ENCODE peak calls at places on chromosomes 4 and X, in five cellular contexts. H is IMR-90, X is adrenal gland, C is heart left ventricle, B is uterus. J is an unnamed sample.

GRCh38 chrX:115330498-115331138 is 41.1 kb downstream of the LUZP4 start:
- DNase-seq in X (peak), H (peak), C (no peak), B (peak), J (peak)

GRCh38 chrX:47078129-47079043 is at the start of gene RGN:
- DNase-seq in B (peak), H (no peak), C (peak), X (peak), J (no peak)

GRCh38 chr4:128285085-128286023 is 2.3 kb downstream of the PGRMC2 start:
- DNase-seq in X (no peak), C (no peak), B (no peak), H (no peak), J (no peak)

GRCh38 chrX:2691543-2692220 is 587 bp downstream of the CD99 start:
- DNase-seq in B (peak), C (peak), X (peak), H (peak), J (peak)

GRCh38 chr4:152956167-152956566 is 20.0 kb downstream of the FHDC1 start:
- DNase-seq in B (no peak), H (no peak), X (no peak), C (no peak), J (no peak)

GRCh38 chr4:99715286-99715685 is 57.7 kb upstream of the C4orf54 start:
- DNase-seq in C (no peak), X (no peak), H (no peak), B (no peak), J (no peak)

GRCh38 chrX:27598312-27598711 is 8.2 kb downstream of the DCAF8L2 start:
- DNase-seq in C (no peak), H (no peak), B (no peak), X (no peak), J (no peak)

GRCh38 chrX:56289449-56289848 is 57.3 kb downstream of the KLF8 start:
- DNase-seq in X (no peak), B (no peak), H (no peak), C (no peak), J (no peak)

GRCh38 chr4:91448668-91449330 is 855.0 kb upstream of the GRID2 start:
- DNase-seq in B (no peak), H (no peak), C (no peak), X (no peak), J (peak)

GRCh38 chr4:13322681-13323101 is 161.4 kb downstream of the RAB28 start:
- DNase-seq in H (peak), X (no peak), B (no peak), C (no peak), J (no peak)

GRCh38 chr4:110823251-110823650 is 200.4 kb upstream of the PITX2 start:
- DNase-seq in H (peak), C (no peak), X (no peak), B (no peak), J (peak)

GRCh38 chr4:7630559-7631287 is 196.0 kb upstream of the PSAPL1 start:
- DNase-seq in X (peak), C (peak), B (peak), H (peak), J (no peak)

GRCh38 chrX:39532761-39533160 is 565.0 kb downstream of the BCOR start:
- DNase-seq in X (no peak), B (no peak), H (no peak), C (no peak), J (no peak)

GRCh38 chrX:53265771-53266170 is 15.6 kb downstream of the IQSEC2 start:
- DNase-seq in C (no peak), X (no peak), H (peak), B (no peak), J (no peak)

GRCh38 chrX:132480581-132481203 is 8.1 kb downstream of the MBNL3 start:
- DNase-seq in B (peak), C (no peak), X (peak), H (peak), J (peak)

GRCh38 chrX:16836371-16836770 is 33.8 kb downstream of the RBBP7 start:
- DNase-seq in B (no peak), X (peak), H (peak), C (no peak), J (peak)

GRCh38 chrX:28586891-28587635 is at the start of gene IL1RAPL1:
- DNase-seq in H (peak), X (no peak), C (no peak), B (no peak), J (peak)

GRCh38 chrX:73817381-73818199 is 254.6 kb downstream of the CHIC1 start:
- DNase-seq in X (no peak), C (no peak), H (no peak), B (no peak), J (no peak)

GRCh38 chr4:98433608-98434198 is 172.5 kb downstream of the RAP1GDS1 start:
- DNase-seq in H (no peak), C (no peak), B (no peak), X (no peak), J (no peak)

GRCh38 chrX:30521440-30522182 is 56.0 kb downstream of the TASL start:
- DNase-seq in B (no peak), C (no peak), H (peak), X (no peak), J (no peak)

GRCh38 chr4:140374130-140374477 is 658 bp downstream of the SCOC start:
- DNase-seq in B (no peak), X (no peak), H (no peak), C (no peak), J (peak)

GRCh38 chrX:13386636-13387035 is 66.8 kb upstream of the ATXN3L start:
- DNase-seq in B (no peak), C (no peak), X (no peak), H (no peak), J (no peak)

GRCh38 chr4:40046311-40046980 is 10.2 kb upstream of the N4BP2 start:
- DNase-seq in X (peak), H (peak), B (no peak), C (peak), J (no peak)

GRCh38 chr4:175499735-175500352 is 312.2 kb downstream of the GPM6A start:
- DNase-seq in H (no peak), X (no peak), B (no peak), C (no peak), J (no peak)

GRCh38 chr4:33357121-33357520 is 2637.0 kb downstream of the PCDH7 start:
- DNase-seq in B (no peak), X (no peak), H (no peak), C (no peak), J (no peak)

GRCh38 chrX:140709421-140709846 is at the start of gene LINC00632:
- DNase-seq in X (no peak), B (no peak), C (no peak), H (no peak), J (no peak)

GRCh38 chrX:47361538-47362511 is 8.6 kb upstream of the ZNF157 start:
- DNase-seq in X (peak), H (peak), C (peak), B (peak), J (peak)

GRCh38 chr4:147194604-147195003 is 248.9 kb upstream of the TTC29 start:
- DNase-seq in X (no peak), B (no peak), C (no peak), H (no peak), J (no peak)

GRCh38 chr4:150251752-150252190 is 173.5 kb downstream of the DCLK2 start:
- DNase-seq in C (no peak), B (no peak), H (no peak), X (no peak), J (no peak)

GRCh38 chr4:123453006-123453685 is 56.6 kb downstream of the SPRY1 start:
- DNase-seq in H (peak), C (no peak), B (no peak), X (no peak), J (no peak)
- H3K4me3 ChIP-seq in H (no peak), C (no peak), B (no peak), X (no peak), J (no peak)

GRCh38 chrX:109732319-109732779 is 708 bp downstream of the ACSL4 start:
- DNase-seq in X (no peak), C (no peak), H (peak), B (no peak), J (peak)

GRCh38 chrX:109733658-109734022 is 583 bp upstream of the ACSL4 start:
- DNase-seq in X (no peak), B (no peak), C (no peak), H (no peak), J (no peak)

GRCh38 chrX:109735241-109735744 is 2.2 kb upstream of the ACSL4 start:
- DNase-seq in X (no peak), C (no peak), B (no peak), H (no peak), J (no peak)

DNA sequence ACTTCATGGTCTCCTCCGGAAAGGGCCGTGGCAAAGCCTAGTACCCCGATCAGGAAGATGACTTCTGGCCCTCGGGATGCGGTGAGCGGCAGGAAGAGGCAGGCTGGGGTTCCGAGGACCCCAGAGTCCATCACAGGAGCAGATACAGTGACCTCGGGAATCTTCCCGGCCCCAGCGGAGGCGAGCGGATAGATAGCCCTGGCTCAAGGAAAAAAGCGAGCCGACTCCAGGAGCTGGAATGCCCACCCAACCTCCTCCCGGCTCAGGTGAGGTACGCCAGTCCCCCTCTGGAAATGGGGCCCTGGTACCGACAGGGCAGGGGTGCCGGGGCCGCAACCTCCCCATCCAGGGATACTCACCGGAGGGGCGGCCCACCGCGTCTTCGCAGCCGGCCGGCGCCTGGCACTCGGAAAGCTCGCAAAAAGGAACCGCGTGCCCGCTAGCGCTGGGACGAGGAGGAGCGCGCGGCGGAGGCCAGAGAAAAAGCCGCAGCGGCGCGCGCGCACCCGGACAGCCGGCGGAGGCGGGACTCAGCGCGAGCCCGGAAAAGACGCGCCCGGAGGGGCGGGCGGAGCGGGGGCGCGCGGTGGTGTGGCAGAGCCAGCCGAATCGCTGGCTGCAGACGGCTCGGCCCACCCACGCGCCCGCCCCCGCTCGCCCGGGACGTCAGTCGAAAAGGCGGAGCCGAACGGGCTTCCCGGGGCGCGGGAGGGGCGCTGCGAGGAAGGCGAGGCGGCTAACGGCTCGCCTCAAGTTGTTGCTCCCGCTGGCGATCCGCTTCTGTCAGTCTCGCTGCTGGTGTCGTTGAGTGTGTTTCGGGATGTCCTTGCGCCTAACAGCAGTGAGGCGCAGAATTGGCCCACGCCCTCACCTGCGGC is at the start of gene ACSL4:
- DNase-seq in X (peak), C (peak), H (peak), B (peak), J (peak)
- TF ChIP-seq POLR2A in X (peak), C (peak), H (peak), B (peak), J (peak)

GRCh38 chr4:79623125-79623905 is 215.3 kb upstream of the GK2 start:
- DNase-seq in C (no peak), X (no peak), B (peak), H (peak), J (no peak)
- H3K4me3 ChIP-seq in C (no peak), X (no peak), B (peak), H (no peak), J (no peak)

GRCh38 chrX:77894921-77895886 is at the start of gene MAGT1:
- DNase-seq in B (peak), X (peak), H (peak), C (peak), J (peak)
- TF ChIP-seq POLR2A in B (peak), X (peak), H (peak), C (peak), J (peak)

GRCh38 chrX:23884427-23885024 is 23.2 kb downstream of the APOO start:
- DNase-seq in H (peak), C (no peak), X (no peak), B (no peak), J (peak)
- H3K4me3 ChIP-seq in H (no peak), C (no peak), X (no peak), B (no peak), J (no peak)

GRCh38 chrX:434946-435345 is 48.2 kb upstream of the PPP2R3B start:
- DNase-seq in B (no peak), C (no peak), H (no peak), X (no peak), J (no peak)

GRCh38 chrX:433771-434170 is 47.1 kb upstream of the PPP2R3B start:
- DNase-seq in X (no peak), C (no peak), H (no peak), B (no peak), J (no peak)

GRCh38 chrX:431032-431431 is 44.3 kb upstream of the PPP2R3B start:
- DNase-seq in B (no peak), X (no peak), C (no peak), H (no peak), J (no peak)

GRCh38 chrX:429266-429825 is 42.6 kb upstream of the PPP2R3B start:
- DNase-seq in B (no peak), X (no peak), H (no peak), C (no peak), J (no peak)

DNA sequence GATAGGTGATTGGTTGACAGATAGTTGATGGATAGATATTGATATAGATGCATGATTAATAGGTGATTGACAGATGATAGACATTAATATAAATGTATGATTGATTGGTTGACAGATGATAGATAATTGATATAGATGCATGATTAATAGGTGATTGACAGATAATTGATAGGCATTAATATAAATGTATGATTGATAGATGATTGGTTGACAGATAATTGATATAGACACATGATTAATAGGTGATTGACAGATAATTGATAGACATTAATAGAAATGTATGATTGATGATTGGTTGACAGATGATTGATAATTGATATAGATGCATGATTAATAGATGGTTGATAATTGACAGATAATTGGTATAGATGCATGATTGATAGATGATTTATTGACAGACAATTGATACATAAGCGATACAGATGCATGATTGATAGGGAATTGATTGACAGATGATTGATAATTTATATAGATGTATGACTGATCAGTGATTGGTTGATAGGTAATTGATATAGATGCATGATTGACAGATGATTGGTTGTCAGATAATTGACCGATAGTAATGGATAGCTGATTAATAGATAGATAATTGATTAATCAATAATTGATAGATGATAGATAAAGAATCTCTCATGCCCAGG is 44.9 kb upstream of the PPP2R3B start:
- DNase-seq in B (no peak), C (no peak), X (no peak), H (no peak), J (no peak)
- TF ChIP-seq POLR2A in B (no peak), C (no peak), X (no peak), H (no peak), J (no peak)